ENCODE peak calls at places on chromosome 14, in five cellular contexts. W is K562, D is H1, T is HepG2, A is GM12878. N is an unnamed sample.

GRCh38 chr14:70697681-70698080 is 56.0 kb downstream of the TTC9 start:
- DNase-seq in A (no peak), D (no peak), T (no peak), W (no peak), N (no peak)

GRCh38 chr14:34465069-34465859 is 3.2 kb upstream of the SPTSSA start:
- DNase-seq in T (peak; percentile 54), D (no peak), W (peak; percentile 46), A (no peak), N (no peak)

GRCh38 chr14:95523818-95524448 is 7.5 kb upstream of the SYNE3 start:
- DNase-seq in D (no peak), T (peak; percentile 79), W (peak; percentile 47), A (no peak), N (no peak)

GRCh38 chr14:78982551-78982950 is 812.4 kb downstream of the NRXN3 start:
- DNase-seq in W (no peak), T (no peak), D (no peak), A (no peak), N (no peak)

GRCh38 chr14:51849095-51849494 is 11.3 kb upstream of the GNG2 start:
- DNase-seq in T (no peak), D (no peak), W (no peak), A (no peak), N (no peak)

GRCh38 chr14:65356327-65356836 is 56.1 kb upstream of the FUT8 start:
- DNase-seq in D (no peak), T (peak; percentile 55), W (peak; percentile 14), A (no peak), N (peak; percentile 98)

GRCh38 chr14:30283822-30284446 is 275.0 kb upstream of the G2E3 start:
- DNase-seq in T (peak; percentile 37), A (no peak), W (peak; percentile 14), D (peak; percentile 77), N (peak; percentile 19)

GRCh38 chr14:103002578-103003350 is 54.6 kb downstream of the CDC42BPB start:
- DNase-seq in D (no peak), W (peak; percentile 15), A (no peak), T (peak; percentile 3), N (no peak)

GRCh38 chr14:62674833-62675232 is 370.4 kb downstream of the KCNH5 start:
- DNase-seq in A (no peak), W (no peak), D (no peak), T (no peak), N (no peak)

GRCh38 chr14:24389266-24389855 is 9.4 kb upstream of the NYNRIN start:
- DNase-seq in A (no peak), W (no peak), D (no peak), T (no peak), N (no peak)

GRCh38 chr14:50679674-50680073 is 11.6 kb upstream of the SAV1 start:
- DNase-seq in A (no peak), D (no peak), T (no peak), W (no peak), N (no peak)

GRCh38 chr14:50676814-50677516 is 8.9 kb upstream of the SAV1 start:
- DNase-seq in W (no peak), A (no peak), T (no peak), D (no peak), N (no peak)

GRCh38 chr14:50675597-50675996 is 7.5 kb upstream of the SAV1 start:
- DNase-seq in D (no peak), W (no peak), A (no peak), T (no peak), N (no peak)

GRCh38 chr14:50677527-50678063 is 9.5 kb upstream of the SAV1 start:
- DNase-seq in T (peak; percentile 1), D (no peak), W (no peak), A (peak; percentile 61), N (peak; percentile 70)

GRCh38 chr14:50678163-50678562 is 10.1 kb upstream of the SAV1 start:
- DNase-seq in D (no peak), T (no peak), A (no peak), W (no peak), N (no peak)
- TF ChIP-seq SIN3A in D (no peak), T (no peak), A (no peak), W (no peak), N (no peak)

DNA sequence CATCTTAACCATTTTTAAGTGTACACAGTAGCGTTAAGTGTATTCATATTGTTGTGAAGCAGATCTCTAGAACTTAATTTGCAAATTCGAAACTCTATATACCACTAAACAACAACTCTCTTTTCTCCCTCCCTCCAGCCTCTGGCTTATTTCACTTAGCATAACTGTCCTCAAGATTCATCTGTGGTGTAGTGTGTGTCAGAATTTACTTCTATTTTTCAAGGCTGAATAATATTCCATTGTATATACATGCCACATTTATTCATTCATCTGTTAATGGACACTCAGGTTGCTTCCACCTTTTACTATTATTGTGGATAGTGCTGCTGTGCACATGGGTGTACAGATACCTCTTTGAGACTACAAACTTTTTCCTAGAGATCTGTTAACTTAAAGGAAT is 26.5 kb downstream of the VRK1 start:
- DNase-seq in D (no peak), A (no peak), T (no peak), W (no peak), N (no peak)
- TF ChIP-seq CEBPB in D (no peak), A (no peak), T (no peak), W (no peak), N (no peak)

DNA sequence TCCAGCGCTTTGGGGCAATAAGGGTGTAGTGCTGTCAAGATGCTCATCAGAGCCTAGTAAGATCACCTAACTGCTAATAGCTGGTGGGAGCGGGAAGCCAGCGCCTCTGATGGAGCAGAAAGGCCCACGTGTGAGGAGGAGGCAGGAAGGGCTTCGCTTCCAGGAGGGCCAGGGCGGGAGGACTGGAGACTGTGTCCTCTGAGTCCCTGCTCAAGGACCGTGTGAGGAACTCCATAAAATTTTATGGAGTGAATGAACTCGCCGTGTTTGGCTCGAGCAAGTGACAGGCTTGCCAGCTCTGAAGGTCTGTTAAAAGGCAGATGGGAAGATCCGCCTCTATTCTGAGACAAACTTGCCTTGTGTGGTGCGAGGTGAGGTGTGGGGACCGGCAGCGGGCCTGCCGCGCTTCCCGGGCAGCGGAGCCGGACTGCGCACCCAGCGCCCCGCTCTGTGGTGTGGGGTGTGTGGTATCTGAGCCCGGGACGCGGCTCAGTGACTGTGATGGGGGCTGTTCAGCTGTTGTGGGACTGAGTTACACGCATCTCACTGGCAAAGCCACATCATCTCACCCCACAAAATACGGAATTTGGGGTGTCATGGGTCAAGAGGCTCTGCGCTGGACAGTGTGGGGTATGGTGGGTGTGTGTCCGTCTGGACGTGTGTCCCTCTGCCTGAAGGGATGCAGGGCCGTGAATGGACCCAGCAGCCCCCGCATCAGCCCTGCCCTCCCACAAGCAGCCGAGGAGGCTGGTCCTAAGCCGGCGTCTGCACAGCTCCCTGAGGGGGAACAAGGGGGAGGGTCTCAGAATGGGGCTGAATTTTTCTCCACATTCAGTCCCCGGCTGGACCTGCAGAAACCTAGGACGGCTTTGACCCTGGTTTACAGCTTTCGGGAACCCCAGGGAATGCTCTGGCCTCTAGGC is 157.0 kb upstream of the C14orf180 start:
- DNase-seq in D (no peak), W (no peak), T (no peak), A (no peak), N (no peak)
- TF ChIP-seq YY1 in D (no peak), W (no peak), T (no peak), A (no peak), N (no peak)

GRCh38 chr14:101199028-101199770 is 295.7 kb upstream of the RTL1 start:
- DNase-seq in A (no peak), D (peak; percentile 28), T (no peak), W (no peak), N (no peak)
- TF ChIP-seq SIN3A in A (no peak), D (no peak), T (no peak), W (no peak), N (no peak)

GRCh38 chr14:88380405-88380804 is 5.1 kb upstream of the SPATA7 start:
- DNase-seq in A (no peak), T (no peak), W (no peak), D (no peak), N (no peak)
- TF ChIP-seq CEBPB in A (no peak), T (no peak), W (no peak), D (no peak), N (no peak)

GRCh38 chr14:21867541-21867940 is 193.9 kb upstream of the OR4E1 start:
- DNase-seq in W (no peak), T (no peak), A (no peak), D (no peak), N (no peak)
- TF ChIP-seq YY1 in W (no peak), T (no peak), A (no peak), D (no peak), N (no peak)

GRCh38 chr14:83529531-83529930 is 1995.9 kb upstream of the SEL1L start:
- DNase-seq in W (no peak), A (no peak), D (no peak), T (no peak), N (no peak)
- TF ChIP-seq SIN3A in W (no peak), A (no peak), D (no peak), T (no peak), N (no peak)

GRCh38 chr14:54467280-54467679 is 21.5 kb downstream of the GMFB start:
- DNase-seq in A (no peak), D (no peak), W (no peak), T (no peak), N (no peak)

GRCh38 chr14:54457609-54457996 is 16.4 kb upstream of the CNIH1 start:
- DNase-seq in T (no peak), A (no peak), D (no peak), W (no peak), N (no peak)

GRCh38 chr14:54459106-54459505 is 17.9 kb upstream of the CNIH1 start:
- DNase-seq in T (no peak), W (no peak), A (no peak), D (no peak), N (no peak)

GRCh38 chr14:54465654-54466053 is 23.1 kb downstream of the GMFB start:
- DNase-seq in D (no peak), A (no peak), W (no peak), T (no peak), N (no peak)

DNA sequence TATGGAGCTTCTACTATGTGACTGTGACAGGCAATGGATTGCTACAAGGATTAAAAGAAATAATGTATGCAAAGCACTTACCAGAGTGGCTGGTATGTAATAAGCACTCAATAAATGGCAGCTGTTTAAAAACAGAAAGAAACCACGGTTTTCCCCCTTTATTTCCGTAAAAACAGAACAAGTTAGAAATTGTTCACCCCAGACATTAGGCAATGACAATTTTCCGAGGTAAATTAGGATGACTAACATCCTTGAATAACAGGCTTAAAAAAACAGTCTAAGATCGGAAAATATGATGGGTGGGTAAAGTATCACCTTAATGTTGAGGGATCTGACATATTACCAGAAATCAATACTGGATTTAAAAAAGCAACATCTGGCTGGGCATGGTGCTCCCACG is 20.9 kb upstream of the CNIH1 start:
- DNase-seq in W (no peak), A (no peak), T (no peak), D (no peak), N (no peak)
- TF ChIP-seq CEBPB in W (no peak), A (no peak), T (no peak), D (no peak), N (no peak)

GRCh38 chr14:77306406-77307098 is 14.1 kb downstream of the POMT2 start:
- DNase-seq in W (no peak), A (no peak), D (no peak), T (no peak), N (no peak)
- TF ChIP-seq YY1 in W (no peak), A (no peak), D (no peak), T (no peak), N (no peak)